ENCODE peak calls at places on chromosomes 4 and X, in ten cellular contexts. W is H1, D is colonic mucosa, Q is astrocyte, M is fibroblast of lung, I is mammary epithelial cell, Y is PC-3, R is IMR-90, P is NT2/D1, K is Karpas-422. O is an unnamed sample.

GRCh38 chr4:42654606-42655005 is 2.3 kb downstream of the ATP8A1 start:
- DNase-seq in Q (peak; percentile 76), R (peak; percentile 50), M (peak; percentile 84), K (no peak), I (peak; percentile 63), W (no peak), D (no peak), P (no peak), Y (peak; percentile 90), O (no peak)

GRCh38 chr4:68581382-68582338 is 5.5 kb upstream of the UGT2B17 start:
- DNase-seq in Q (no peak), I (peak; percentile 21), P (no peak), R (no peak), K (no peak), M (no peak), W (no peak), Y (peak; percentile 36), D (no peak), O (no peak)

GRCh38 chr4:17324431-17324830 is 187.5 kb downstream of the QDPR start:
- DNase-seq in D (peak; percentile 30), K (peak; percentile 84), I (no peak), M (peak; percentile 76), P (peak; percentile 42), W (no peak), Q (peak; percentile 41), Y (peak; percentile 43), R (peak; percentile 77), O (peak; percentile 79)

GRCh38 chr4:55973650-55974049 is 24.9 kb downstream of the CEP135 start:
- DNase-seq in R (no peak), P (peak; percentile 11), Q (no peak), M (no peak), I (no peak), K (no peak), W (no peak), Y (no peak), D (no peak), O (no peak)

GRCh38 chr4:7635971-7636508 is 201.3 kb upstream of the PSAPL1 start:
- DNase-seq in R (no peak), D (no peak), I (no peak), Y (no peak), Q (no peak), M (no peak), P (no peak), W (no peak), K (no peak), O (no peak)

GRCh38 chr4:147371661-147372060 is 109.2 kb upstream of the EDNRA start:
- DNase-seq in M (no peak), I (peak; percentile 93), Q (peak; percentile 79), R (peak; percentile 75), Y (peak; percentile 91), W (no peak), D (no peak), P (no peak), K (no peak), O (no peak)

GRCh38 chrX:10582215-10582733 is 38.1 kb downstream of the MID1 start:
- DNase-seq in K (no peak), Y (peak; percentile 31), I (no peak), P (no peak), W (no peak), R (peak; percentile 61), M (peak; percentile 34), D (no peak), Q (peak; percentile 80), O (no peak)

GRCh38 chr4:40915318-40916217 is 165.8 kb downstream of the NSUN7 start:
- DNase-seq in P (no peak), W (no peak), M (no peak), D (no peak), K (no peak), Q (peak; percentile 67), Y (no peak), R (peak; percentile 57), I (no peak), O (no peak)

GRCh38 chr4:93199492-93199891 is 629.1 kb upstream of the ATOH1 start:
- DNase-seq in D (no peak), K (peak; percentile 49), R (peak; percentile 29), P (peak; percentile 38), M (peak; percentile 65), Q (peak; percentile 8), I (peak; percentile 28), Y (peak; percentile 61), W (peak; percentile 25), O (peak; percentile 75)

GRCh38 chr4:118288097-118288496 is 64.7 kb downstream of the PRSS12 start:
- DNase-seq in W (no peak), P (no peak), M (peak; percentile 90), I (peak; percentile 27), K (no peak), Y (no peak), R (peak; percentile 97), D (no peak), Q (no peak), O (no peak)

GRCh38 chr4:126888968-126889367 is 743.8 kb upstream of the INTU start:
- DNase-seq in P (no peak), D (no peak), R (peak; percentile 77), Q (peak; percentile 63), M (peak; percentile 67), I (peak; percentile 26), Y (peak; percentile 20), K (no peak), W (no peak), O (no peak)

GRCh38 chr4:37836838-37837413 is 10.4 kb downstream of the PGM2 start:
- DNase-seq in K (no peak), P (no peak), Q (no peak), M (no peak), R (no peak), Y (no peak), I (no peak), D (no peak), W (no peak), O (no peak)

GRCh38 chr4:185322805-185323204 is 72.9 kb downstream of the LRP2BP start:
- DNase-seq in K (no peak), D (no peak), P (no peak), M (no peak), Y (no peak), W (no peak), R (no peak), I (no peak), Q (no peak), O (no peak)

GRCh38 chr4:155529197-155529596 is 137.5 kb upstream of the GUCY1A1 start:
- DNase-seq in I (no peak), Y (peak; percentile 44), R (no peak), P (no peak), K (peak; percentile 88), D (no peak), M (peak; percentile 63), Q (no peak), W (no peak), O (peak; percentile 64)

GRCh38 chr4:98688416-98689290 is 30.2 kb upstream of the TSPAN5 start:
- DNase-seq in M (peak; percentile 61), Y (peak; percentile 47), R (peak; percentile 70), Q (peak; percentile 57), K (no peak), W (no peak), P (no peak), I (peak; percentile 18), D (no peak), O (no peak)

DNA sequence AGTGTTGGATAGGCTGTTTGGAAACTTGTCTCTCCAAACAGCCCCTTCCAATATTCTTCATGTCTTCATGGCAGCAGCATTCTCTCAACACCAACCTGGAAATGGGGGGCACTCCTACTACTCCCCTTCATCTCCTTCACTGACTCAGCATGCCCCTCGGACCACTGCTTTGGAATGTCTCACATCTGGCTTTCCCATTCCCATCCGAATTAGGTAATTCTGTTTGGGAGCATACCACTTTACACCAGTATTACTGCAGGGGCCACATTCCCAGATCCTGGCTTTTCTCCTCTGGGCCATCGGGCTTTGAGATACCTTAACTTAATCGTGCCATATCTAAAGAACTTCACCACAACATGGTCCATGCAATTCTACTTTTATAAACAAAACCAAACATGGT is 100.8 kb downstream of the MAML3 start:
- DNase-seq in Y (no peak), M (no peak), K (no peak), D (no peak), I (no peak), Q (no peak), P (no peak), R (no peak), W (no peak), O (peak; percentile 73)
- H3K4me1 ChIP-seq in Y (peaks cover 21% of the 10 kb centered on the region), M (peaks cover 2% of the 10 kb centered on the region), K (peaks cover 87% of the 10 kb centered on the region), D (peaks cover 10% of the 10 kb centered on the region), I (peaks cover 7% of the 10 kb centered on the region), Q (peaks cover 15% of the 10 kb centered on the region), P (peaks cover 2% of the 10 kb centered on the region), R (peaks cover 4% of the 10 kb centered on the region), W (peaks cover 18% of the 10 kb centered on the region), O (peaks cover 21% of the 10 kb centered on the region)

GRCh38 chrX:107776649-107777535 is 641 bp upstream of the NCBP2L start:
- DNase-seq in R (peak; percentile 87), Q (peak; percentile 69), W (peak; percentile 53), P (peak; percentile 78), Y (peak; percentile 94), M (peak; percentile 93), K (peak; percentile 94), I (peak; percentile 84), D (peak; percentile 78), O (peak; percentile 96)
- H3K9ac ChIP-seq in R (no peak overlapping the region), Q (peak overlapping the region; percentile 43), W (no peak overlapping the region), P (peak overlapping the region; percentile 14), Y (peak overlapping the region; percentile 20), M (no peak overlapping the region), K (peak overlapping the region; percentile 66), I (peak overlapping the region; percentile 40), D (peak overlapping the region; percentile 70), O (no peak overlapping the region)

DNA sequence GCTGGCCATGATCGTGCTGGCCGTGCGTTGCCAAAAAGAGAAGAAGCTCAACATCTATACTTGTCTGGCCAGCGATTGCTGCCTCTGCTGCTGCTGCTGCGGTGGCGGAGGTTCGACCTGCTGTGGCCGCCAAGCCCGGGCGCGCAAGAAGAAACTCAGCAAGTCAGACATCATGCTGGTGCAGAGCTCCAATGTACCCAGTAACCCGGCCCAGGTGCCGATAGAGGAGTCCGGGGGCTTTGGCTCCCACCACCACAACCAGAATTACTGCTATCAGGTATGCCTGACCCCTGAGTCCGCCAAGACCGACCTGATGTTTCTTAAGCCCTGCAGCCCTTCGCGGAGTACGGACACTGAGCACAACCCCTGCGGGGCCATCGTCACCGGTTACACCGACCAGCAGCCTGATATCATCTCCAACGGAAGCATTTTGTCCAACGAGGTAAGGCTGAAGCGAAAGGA is 3.3 kb downstream of the PCDH10 start:
- DNase-seq in D (no peak), Q (peak; percentile 43), Y (no peak), P (no peak), M (peak; percentile 21), W (no peak), I (no peak), R (no peak), K (no peak), O (peak; percentile 74)
- H3K4me1 ChIP-seq in D (no peaks in the 10 kb centered on the region), Q (peaks cover 34% of the 10 kb centered on the region), Y (no peaks in the 10 kb centered on the region), P (no peaks in the 10 kb centered on the region), M (peaks cover 5% of the 10 kb centered on the region), W (peaks cover 17% of the 10 kb centered on the region), I (peaks cover 25% of the 10 kb centered on the region), R (peaks cover 2% of the 10 kb centered on the region), K (no peaks in the 10 kb centered on the region), O (no peaks in the 10 kb centered on the region)

DNA sequence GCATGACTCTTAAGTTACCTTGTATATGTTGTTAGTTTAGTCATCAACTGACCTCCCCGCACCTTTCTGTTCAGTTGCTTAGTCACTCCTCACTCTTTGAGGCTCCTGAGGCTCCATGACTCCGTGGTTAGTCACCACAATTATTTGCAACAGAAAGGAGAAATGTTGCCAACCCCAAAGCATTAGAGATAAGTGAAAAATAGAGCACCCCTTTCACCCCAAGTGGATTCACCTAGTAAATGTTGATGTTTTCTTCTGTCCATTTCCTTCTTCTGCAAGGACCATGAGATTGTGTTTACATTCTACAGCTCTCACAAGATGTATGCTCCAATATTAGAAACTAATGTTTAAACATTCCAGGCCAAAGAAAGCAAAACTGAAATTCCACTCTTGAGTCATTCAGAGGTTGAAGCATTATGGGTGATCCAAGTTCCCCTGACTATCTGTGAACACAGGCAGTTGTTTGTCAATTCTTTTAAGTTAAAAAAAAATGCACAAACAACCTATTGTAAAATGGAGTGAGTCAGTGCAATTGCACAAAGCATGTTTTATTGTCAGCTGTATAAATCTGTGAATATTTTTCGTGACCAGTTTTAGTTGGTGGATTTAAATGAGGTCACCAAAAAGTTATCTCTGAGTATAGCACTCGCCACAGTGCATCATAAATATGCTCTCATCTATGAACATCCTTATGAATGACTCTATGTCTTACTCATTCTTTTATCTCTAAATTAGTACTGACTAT is 552.4 kb upstream of the MAGEB2 start:
- DNase-seq in Q (peak; percentile 96), D (no peak), R (peak; percentile 98), K (no peak), I (peak; percentile 97), W (no peak), P (peak; percentile 13), M (peak; percentile 88), Y (peak; percentile 95), O (no peak)
- H3K9ac ChIP-seq in Q (peak overlapping the region; percentile 54), D (no peak overlapping the region), R (no peak overlapping the region), K (no peak overlapping the region), I (peak overlapping the region; percentile 67), W (no peak overlapping the region), P (no peak overlapping the region), M (no peak overlapping the region), Y (peak overlapping the region; percentile 88), O (no peak overlapping the region)